ENCODE peak calls at places on chromosome 3, in five cellular contexts. A is H1, V is H9, Y is neuronal stem cell, M is trophoblast cell. C is an unnamed sample.

GRCh38 chr3:16056210-16056607 is 118.3 kb upstream of the GALNT15 start:
- DNase-seq in M (no peak), A (no peak), V (no peak), Y (no peak), C (peak)

GRCh38 chr3:8739757-8740508 is 6.3 kb downstream of the CAV3 start:
- DNase-seq in V (no peak), A (no peak), M (peak), Y (no peak), C (peak)

GRCh38 chr3:4774531-4774930 is 204.7 kb upstream of the BHLHE40 start:
- DNase-seq in V (no peak), Y (no peak), M (no peak), A (no peak), C (no peak)

GRCh38 chr3:130490246-130490645 is 26.7 kb upstream of the COL6A6 start:
- DNase-seq in V (no peak), A (no peak), Y (no peak), M (peak), C (no peak)

GRCh38 chr3:98657429-98657828 is 64.0 kb upstream of the CPOX start:
- DNase-seq in Y (peak), V (peak), M (peak), A (peak), C (no peak)

GRCh38 chr3:85270488-85270887 is 311.7 kb downstream of the CADM2 start:
- DNase-seq in Y (no peak), V (no peak), A (no peak), M (no peak), C (no peak)

GRCh38 chr3:169998668-169999131 is 32.1 kb downstream of the SEC62 start:
- DNase-seq in Y (no peak), A (no peak), V (no peak), M (peak), C (peak)

GRCh38 chr3:138781012-138781470 is 53.7 kb downstream of the PIK3CB start:
- DNase-seq in Y (no peak), V (no peak), M (no peak), A (no peak), C (peak)

GRCh38 chr3:24336101-24336500 is 158.5 kb downstream of the THRB start:
- DNase-seq in A (no peak), V (no peak), M (no peak), Y (no peak), C (no peak)

GRCh38 chr3:159825216-159825854 is 163.3 kb upstream of the IL12A start:
- DNase-seq in V (no peak), Y (no peak), M (no peak), A (no peak), C (no peak)

GRCh38 chr3:128473180-128473519 is 6.5 kb upstream of the DNAJB8 start:
- DNase-seq in V (no peak), M (no peak), Y (no peak), A (no peak), C (no peak)

GRCh38 chr3:172467170-172467824 is 19.0 kb upstream of the GHSR start:
- DNase-seq in Y (no peak), V (no peak), A (no peak), M (peak), C (peak)

GRCh38 chr3:37666618-37667017 is 195.1 kb upstream of the CTDSPL start:
- DNase-seq in V (no peak), Y (no peak), A (no peak), M (no peak), C (no peak)
- H2BK12ac ChIP-seq in V (no peak), Y (no peak), A (peak), M (no peak), C (no peak)

GRCh38 chr3:146269271-146269670 is 18.4 kb upstream of the PLSCR4 start:
- DNase-seq in A (no peak), Y (no peak), M (no peak), V (no peak), C (no peak)
- H2BK12ac ChIP-seq in A (no peak), Y (no peak), M (no peak), V (no peak), C (no peak)

DNA sequence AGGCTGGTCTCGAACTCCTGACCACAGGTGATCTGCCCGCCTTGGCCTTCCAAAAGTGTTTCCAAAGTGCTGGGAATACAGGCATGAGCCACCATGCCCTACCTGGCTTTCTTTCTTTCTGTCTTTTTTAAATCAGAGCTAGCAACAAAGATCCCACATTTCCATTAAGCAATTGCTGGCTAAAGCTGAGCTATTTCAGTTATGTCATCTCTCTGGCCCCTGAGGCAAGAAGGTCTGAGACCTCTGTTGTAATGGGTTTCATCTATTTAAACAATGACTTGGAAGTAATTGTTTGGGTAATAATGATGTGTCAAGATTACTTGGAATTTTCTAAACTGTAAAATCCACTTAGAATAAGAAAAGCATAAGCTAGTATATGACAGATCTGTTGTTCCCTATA is 30.2 kb upstream of the CRBN start:
- DNase-seq in V (no peak), A (no peak), M (peak), Y (no peak), C (no peak)
- H2BK12ac ChIP-seq in V (no peak), A (no peak), M (peak), Y (no peak), C (no peak)

DNA sequence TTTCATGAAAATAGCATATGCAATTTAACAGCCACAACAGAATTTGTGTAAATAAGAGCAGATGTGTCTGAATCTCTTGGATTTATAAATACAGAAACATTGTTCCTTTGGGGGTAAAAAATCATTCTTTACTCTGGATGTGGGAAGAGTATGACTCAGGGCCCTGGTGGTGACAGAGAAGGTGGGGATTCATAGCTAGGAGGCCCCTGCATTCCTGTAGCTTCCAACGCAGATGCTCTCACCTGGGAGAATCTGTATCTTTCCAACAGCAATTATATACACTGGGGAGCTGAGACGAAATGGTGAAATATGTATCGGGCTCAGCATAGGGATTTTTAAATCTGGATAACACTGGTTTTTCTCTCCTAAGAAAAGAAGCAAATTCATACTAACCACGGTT is 167.7 kb upstream of the CADPS start:
- DNase-seq in Y (no peak), M (no peak), A (no peak), V (no peak), C (no peak)
- H2BK12ac ChIP-seq in Y (no peak), M (no peak), A (no peak), V (no peak), C (no peak)

GRCh38 chr3:32525720-32526119 is 23.1 kb upstream of the CMTM6 start:
- DNase-seq in A (no peak), V (no peak), M (no peak), Y (no peak), C (no peak)

DNA sequence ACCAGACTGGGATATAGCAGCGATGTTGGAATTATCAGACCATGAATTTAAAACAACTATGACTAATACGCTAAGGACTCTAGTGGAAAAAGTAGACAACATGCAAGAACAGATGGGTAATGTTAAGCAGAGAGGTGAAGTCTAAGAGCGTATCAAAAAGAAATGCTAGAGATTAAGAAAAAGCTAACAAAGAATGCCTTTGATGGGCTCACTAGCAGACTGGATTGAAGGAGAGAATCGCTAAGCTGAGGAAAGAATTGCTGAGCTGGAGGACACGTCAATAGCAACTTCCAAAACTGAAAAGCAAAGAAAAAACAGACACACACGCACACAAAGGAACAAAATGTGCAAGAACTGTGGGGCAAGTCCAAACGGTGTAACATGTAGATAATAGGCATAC is 20.0 kb upstream of the CMTM6 start:
- DNase-seq in V (no peak), A (no peak), M (no peak), Y (no peak), C (no peak)
- H2BK12ac ChIP-seq in V (no peak), A (no peak), M (no peak), Y (no peak), C (no peak)

GRCh38 chr3:187946031-187946691 is 200.9 kb upstream of the BCL6 start:
- DNase-seq in M (no peak), V (no peak), Y (no peak), A (no peak), C (peak)
- H2BK12ac ChIP-seq in M (no peak), V (no peak), Y (no peak), A (no peak), C (no peak)

DNA sequence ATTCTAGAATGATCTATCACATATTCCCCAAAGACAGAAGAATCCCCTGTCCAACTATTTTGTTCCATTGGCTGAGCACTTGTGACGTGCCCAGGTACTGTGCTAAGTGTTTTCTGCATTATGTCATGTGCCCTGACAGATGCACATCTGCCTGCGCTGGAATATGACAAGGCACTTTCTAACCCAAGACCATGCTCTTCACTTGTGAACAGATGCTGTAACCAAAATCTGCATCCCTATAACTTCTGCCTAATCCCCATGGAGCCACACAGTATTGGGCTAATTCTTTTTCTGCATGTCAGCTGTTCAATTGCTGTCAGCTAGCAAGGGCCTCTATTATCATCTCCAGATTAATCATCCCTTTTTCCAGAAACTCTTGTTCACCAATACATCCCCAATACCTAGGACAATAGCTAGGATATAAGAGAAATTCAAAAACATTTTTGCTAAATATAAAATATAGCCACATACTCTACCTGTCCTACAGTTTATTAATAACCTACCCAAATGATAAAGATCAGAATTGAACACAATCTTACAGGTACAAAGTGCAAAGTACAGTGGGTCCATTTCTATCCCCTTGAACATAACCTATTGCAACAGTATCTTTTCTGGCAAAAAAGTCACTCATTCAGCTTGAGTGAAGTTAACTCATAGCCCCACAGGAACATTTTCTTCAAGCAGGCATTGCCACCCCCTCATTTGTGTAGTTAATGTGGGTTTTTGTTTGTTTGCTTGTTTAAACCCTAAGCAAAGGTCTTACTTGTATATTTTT is 109.4 kb upstream of the LRRN1 start:
- DNase-seq in M (no peak), A (no peak), Y (no peak), V (no peak), C (no peak)
- H2BK12ac ChIP-seq in M (no peak), A (no peak), Y (no peak), V (no peak), C (no peak)

DNA sequence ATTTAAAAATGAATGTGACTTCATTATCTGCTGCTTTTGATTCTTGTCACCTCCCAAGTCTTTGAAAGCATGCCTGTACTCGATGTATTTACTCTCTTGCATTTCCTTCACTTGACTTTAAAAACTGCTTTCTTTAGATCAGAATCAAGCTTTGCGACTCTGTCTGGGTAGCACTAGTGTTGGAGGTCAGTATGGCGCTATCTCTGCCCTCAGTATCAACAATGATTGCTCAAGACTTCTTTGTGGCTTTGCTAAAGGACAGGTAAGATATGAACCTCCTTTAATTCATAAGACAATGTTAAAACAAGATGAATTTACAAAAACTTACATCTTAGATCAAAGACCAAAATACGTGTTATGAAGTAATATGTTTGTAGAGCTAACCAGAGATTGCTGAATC is 37.0 kb downstream of the VPS8 start:
- DNase-seq in M (no peak), Y (no peak), A (no peak), V (no peak), C (no peak)
- H2BK12ac ChIP-seq in M (no peak), Y (no peak), A (no peak), V (no peak), C (no peak)